ENCODE peak calls at places on chromosomes 7 and 10, in seven cellular contexts. V is neural progenitor cell, M is cardiac muscle cell, J is epithelial cell of proximal tubule, L is cardiac fibroblast, Q is mammary epithelial cell, P is BJ. G is an unnamed sample.

GRCh38 chr7:149865437-149865836 is 8.3 kb upstream of the ATP6V0E2 start:
- DNase-seq in V (no peak), M (no peak), Q (no peak), P (no peak), J (no peak), L (peak), G (no peak)

GRCh38 chr7:107874605-107875446 is 16.2 kb upstream of the DLD start:
- DNase-seq in Q (peak), V (peak), P (no peak), M (peak), J (no peak), L (peak), G (peak)

GRCh38 chr10:127880557-127880956 is 12.2 kb downstream of the CLRN3 start:
- DNase-seq in L (no peak), V (no peak), M (no peak), P (no peak), Q (no peak), J (no peak), G (no peak)

GRCh38 chr7:24456526-24457214 is 116.6 kb upstream of the PALS2 start:
- DNase-seq in M (no peak), J (peak), V (no peak), Q (no peak), L (no peak), P (no peak), G (no peak)

GRCh38 chr10:112383325-112383724 is 9.4 kb downstream of the ACSL5 start:
- DNase-seq in M (peak), P (no peak), J (no peak), Q (peak), V (no peak), L (peak), G (peak)

GRCh38 chr7:48004598-48004997 is 24.3 kb downstream of the SUN3 start:
- DNase-seq in Q (no peak), V (no peak), J (no peak), M (no peak), P (no peak), L (no peak), G (no peak)

GRCh38 chr10:47023237-47024045 is 112.2 kb downstream of the PTPN20 start:
- DNase-seq in L (no peak), P (no peak), V (no peak), J (no peak), Q (no peak), M (no peak), G (no peak)

GRCh38 chr10:96585726-96586418 is 940 bp downstream of the TM9SF3 start:
- DNase-seq in V (peak), M (no peak), J (no peak), Q (peak), P (no peak), L (no peak), G (no peak)

GRCh38 chr7:116522247-116522646 is 2.6 kb upstream of the CAV1 start:
- DNase-seq in V (no peak), L (peak), M (no peak), Q (peak), P (peak), J (peak), G (no peak)

GRCh38 chr7:79453558-79454324 is at the start of gene MAGI2:
- DNase-seq in L (peak), J (no peak), V (peak), M (peak), Q (peak), P (peak), G (peak)

GRCh38 chr10:67618116-67618515 is 77.9 kb downstream of the CTNNA3 start:
- DNase-seq in P (no peak), J (no peak), L (no peak), V (no peak), Q (no peak), M (no peak), G (no peak)

GRCh38 chr7:51064688-51065087 is 251.9 kb downstream of the COBL start:
- DNase-seq in P (no peak), M (no peak), L (no peak), V (no peak), Q (no peak), J (no peak), G (no peak)

GRCh38 chr10:76255241-76255640 is 823.8 kb downstream of the LRMDA start:
- DNase-seq in M (no peak), Q (no peak), V (no peak), P (no peak), J (no peak), L (no peak), G (no peak)

GRCh38 chr7:11192506-11192905 is 218.8 kb downstream of the PHF14 start:
- DNase-seq in Q (no peak), V (no peak), P (no peak), L (peak), M (no peak), J (no peak), G (peak)

GRCh38 chr10:5549462-5550249 is 24.9 kb downstream of the CALML3 start:
- DNase-seq in J (no peak), P (no peak), Q (no peak), V (no peak), L (no peak), M (no peak), G (no peak)

GRCh38 chr10:61164458-61165160 is 220.6 kb upstream of the RHOBTB1 start:
- DNase-seq in V (no peak), Q (peak), J (no peak), L (no peak), P (no peak), M (no peak), G (no peak)

GRCh38 chr10:110456523-110457091 is 41.1 kb upstream of the DUSP5 start:
- DNase-seq in J (no peak), Q (peak), M (no peak), P (no peak), L (peak), V (no peak), G (peak)

DNA sequence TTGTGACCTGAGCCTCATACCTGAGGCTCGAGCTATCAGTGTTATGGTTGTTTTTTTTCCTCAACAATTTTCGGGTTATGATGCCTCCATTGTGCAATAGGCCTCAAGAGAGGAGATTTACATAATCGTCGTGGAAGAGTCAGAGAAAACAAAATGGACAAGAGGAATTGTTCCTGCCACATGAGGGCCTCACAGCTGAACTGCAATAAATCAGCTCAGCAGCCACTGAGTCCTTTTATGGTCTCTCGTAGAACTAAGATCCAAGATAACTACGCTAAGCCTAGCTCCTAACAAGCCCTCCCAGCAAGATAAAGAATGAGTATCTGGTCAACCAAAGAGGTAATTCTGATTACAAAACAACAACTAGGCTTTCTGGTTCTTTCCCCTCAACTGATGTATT is 336.8 kb downstream of the WDR11 start:
- DNase-seq in L (no peak), V (peak), P (no peak), J (no peak), M (peak), Q (no peak), G (no peak)
- TF ChIP-seq CTCF in L (no peak), V (peak), P (no peak), J (no peak), M (no peak), Q (peak), G (no peak)

GRCh38 chr7:30134523-30135270 is at the start of gene MTURN:
- DNase-seq in P (no peak), L (peak), J (no peak), M (peak), Q (peak), V (peak), G (peak)
- TF ChIP-seq CTCF in P (no peak), L (no peak), J (no peak), M (no peak), Q (no peak), V (no peak), G (no peak)

DNA sequence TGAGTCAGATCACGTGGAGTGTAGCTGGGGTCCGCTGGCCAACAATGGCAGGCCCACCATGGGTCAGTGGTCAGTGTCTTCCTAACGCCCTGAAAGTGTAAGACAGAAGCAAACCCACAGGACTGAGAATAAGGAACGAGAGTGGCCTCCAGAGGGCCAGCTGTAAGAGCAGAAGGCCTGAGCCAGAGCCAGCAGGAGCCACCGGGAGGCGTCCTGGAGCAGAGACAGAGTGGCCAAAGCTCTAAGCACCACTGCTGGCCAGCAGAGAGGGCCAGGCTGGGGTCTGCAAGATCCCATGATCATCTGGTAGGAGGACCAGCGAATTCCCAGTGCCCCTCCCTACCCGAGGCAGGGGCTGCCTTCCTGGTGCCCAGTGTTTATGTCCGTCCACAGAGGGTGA is 9.2 kb downstream of the CCDC201 start:
- DNase-seq in J (no peak), Q (no peak), L (no peak), M (peak), V (peak), P (no peak), G (no peak)
- TF ChIP-seq CTCF in J (peak), Q (no peak), L (peak), M (no peak), V (peak), P (peak), G (peak)

GRCh38 chr10:92080244-92080643 is 156.7 kb downstream of the BTAF1 start:
- DNase-seq in P (no peak), Q (no peak), L (no peak), J (no peak), M (no peak), V (no peak), G (no peak)
- TF ChIP-seq CTCF in P (no peak), Q (peak), L (no peak), J (no peak), M (no peak), V (no peak), G (no peak)

DNA sequence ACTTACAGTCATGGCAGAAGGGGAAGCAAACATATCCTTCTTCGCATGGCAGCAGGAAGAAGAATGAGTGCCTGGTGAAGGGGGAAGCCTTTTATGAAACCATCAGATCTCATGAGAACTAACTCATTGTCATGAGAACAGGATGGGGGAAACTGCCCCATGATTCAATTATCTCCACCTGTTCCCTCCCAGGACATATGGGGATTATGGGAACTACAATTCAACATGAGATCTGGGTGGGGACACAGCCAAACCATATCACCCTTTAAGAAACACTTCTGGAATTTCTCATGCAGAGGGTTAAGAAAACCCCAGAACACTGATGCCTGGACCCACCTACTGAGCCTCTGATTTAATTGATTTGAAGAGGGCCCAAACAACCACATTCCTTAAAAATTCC is 63.3 kb upstream of the DNAJB12 start:
- DNase-seq in P (no peak), Q (no peak), V (peak), J (no peak), M (no peak), L (no peak), G (no peak)
- TF ChIP-seq CTCF in P (no peak), Q (no peak), V (no peak), J (no peak), M (no peak), L (no peak), G (no peak)

DNA sequence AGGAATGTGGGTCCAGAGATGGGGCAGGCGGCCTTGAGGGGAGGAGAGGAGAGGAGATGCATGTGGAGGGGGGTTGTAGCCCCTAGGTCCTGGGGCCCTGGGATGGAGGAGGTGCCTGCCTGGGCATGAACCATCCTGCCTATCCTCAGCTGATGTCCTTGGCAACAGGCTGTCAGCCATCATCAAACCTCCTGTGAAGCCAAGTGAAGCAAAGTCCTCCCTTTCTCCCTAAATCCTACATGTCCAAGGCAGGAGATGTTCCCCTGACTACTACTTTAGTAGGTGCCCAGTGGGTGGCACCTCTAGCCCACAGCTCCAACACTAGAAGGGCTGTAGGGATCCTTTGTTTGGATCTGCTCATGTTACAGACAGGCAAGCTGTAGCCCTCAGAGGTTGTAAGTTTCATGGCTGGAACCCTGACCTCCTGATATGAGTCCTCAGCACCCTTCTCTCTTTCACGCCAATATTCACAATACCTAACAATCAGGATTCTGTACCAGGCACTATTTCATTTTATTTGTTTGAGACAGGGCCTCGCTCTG is 66.6 kb upstream of the SYPL1 start:
- DNase-seq in V (no peak), L (peak), P (no peak), Q (peak), M (no peak), J (no peak), G (no peak)
- TF ChIP-seq CTCF in V (no peak), L (peak), P (peak), Q (peak), M (peak), J (peak), G (peak)

GRCh38 chr10:7100004-7100697 is 310.7 kb downstream of the SFMBT2 start:
- DNase-seq in Q (no peak), L (no peak), V (no peak), M (no peak), J (no peak), P (no peak), G (no peak)
- TF ChIP-seq CTCF in Q (no peak), L (no peak), V (no peak), M (no peak), J (no peak), P (no peak), G (no peak)

G was measured in AG09319.